ENCODE peak calls at places on chromosomes 5 and 9, in four cellular contexts. S is transverse colon, D is sigmoid colon, M is esophagus muscularis mucosa. J is an unnamed sample.

GRCh38 chr9:83937861-83938455 is 16.7 kb upstream of the KIF27 start:
- DNase-seq in S (no peak), D (no peak), M (no peak), J (no peak)

GRCh38 chr9:69981686-69982450 is 61.8 kb upstream of the MAMDC2 start:
- DNase-seq in S (no peak), D (no peak), M (no peak), J (no peak)

GRCh38 chr5:18745988-18746615 is 1111.8 kb downstream of the TAF11L14 start:
- DNase-seq in S (peak), D (no peak), M (peak), J (no peak)

GRCh38 chr5:137858223-137858916 is 9.3 kb upstream of the MYOT start:
- DNase-seq in S (no peak), D (no peak), M (no peak), J (no peak)

GRCh38 chr9:71285191-71285656 is 163.8 kb upstream of the TRPM3 start:
- DNase-seq in S (peak), D (no peak), M (no peak), J (no peak)

GRCh38 chr9:78676623-78677022 is 379.7 kb downstream of the PSAT1 start:
- DNase-seq in S (no peak), D (no peak), M (no peak), J (no peak)

GRCh38 chr5:160486573-160486972 is 64.9 kb downstream of the PTTG1 start:
- DNase-seq in S (no peak), D (no peak), M (no peak), J (no peak)

GRCh38 chr9:78118742-78119473 is 87.3 kb upstream of the GNAQ start:
- DNase-seq in S (no peak), D (no peak), M (no peak), J (no peak)

GRCh38 chr9:110476251-110476650 is 103.3 kb downstream of the SVEP1 start:
- DNase-seq in S (no peak), D (no peak), M (no peak), J (no peak)

GRCh38 chr5:148474025-148474511 is 90.3 kb downstream of the FBXO38 start:
- DNase-seq in S (no peak), D (peak), M (no peak), J (no peak)

GRCh38 chr9:5468850-5469249 is 18.5 kb downstream of the CD274 start:
- DNase-seq in S (no peak), D (no peak), M (no peak), J (no peak)

GRCh38 chr9:133846483-133847090 is 108.4 kb upstream of the SARDH start:
- DNase-seq in S (no peak), D (no peak), M (no peak), J (no peak)

GRCh38 chr9:105503873-105504272 is 54.1 kb upstream of the FKTN start:
- DNase-seq in S (no peak), D (no peak), M (no peak), J (no peak)

GRCh38 chr5:136081192-136081591 is 51.5 kb upstream of the SMAD5 start:
- DNase-seq in S (no peak), D (no peak), M (peak), J (no peak)

GRCh38 chr5:136082390-136083193 is 50.1 kb upstream of the SMAD5 start:
- DNase-seq in S (peak), D (peak), M (peak), J (peak)

GRCh38 chr5:136080113-136080482 is 51.3 kb downstream of the TGFBI start:
- DNase-seq in S (no peak), D (no peak), M (no peak), J (no peak)

GRCh38 chr5:136079195-136079985 is 50.6 kb downstream of the TGFBI start:
- DNase-seq in S (no peak), D (no peak), M (peak), J (no peak)

DNA sequence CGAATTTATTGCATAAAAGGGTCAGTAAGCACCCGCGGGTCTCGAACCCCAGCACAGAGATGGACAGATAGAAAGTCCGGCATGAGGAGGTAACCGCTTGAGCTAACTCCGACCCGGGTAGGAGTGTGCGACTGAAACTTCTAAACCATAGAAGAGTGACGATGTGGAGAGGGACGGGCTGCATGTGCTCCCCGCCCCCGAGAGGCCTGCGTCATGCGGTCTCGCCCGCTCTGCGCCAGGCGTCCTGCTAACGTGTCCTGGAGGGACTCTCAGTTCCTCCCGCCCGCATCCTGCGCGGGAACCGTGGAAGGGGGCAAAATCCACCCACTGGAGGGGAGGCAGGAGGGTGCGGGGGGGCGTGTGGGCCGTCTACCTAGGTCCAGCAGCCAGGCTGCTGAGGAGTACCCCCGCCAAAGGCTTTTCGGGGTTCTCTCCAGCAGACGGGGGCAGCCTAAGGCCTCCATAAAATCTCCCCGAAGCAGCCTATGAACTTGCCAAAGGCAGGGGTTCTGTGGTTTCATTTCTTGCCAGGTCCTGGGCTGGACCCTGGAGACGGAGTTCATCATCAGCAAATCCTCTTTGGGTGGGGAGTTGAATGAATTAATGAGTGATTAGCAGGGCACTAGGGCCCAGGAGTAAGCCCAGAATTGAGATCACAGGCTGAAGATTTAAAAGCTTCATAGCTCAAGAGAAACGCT is 51.8 kb downstream of the TGFBI start:
- DNase-seq in S (peak), D (peak), M (peak), J (peak)
- TF ChIP-seq POLR2AphosphoS5 in S (peak), D (peak), M (peak), J (peak)

GRCh38 chr5:154652746-154653417 is 102.3 kb upstream of the LARP1 start:
- DNase-seq in S (peak), D (no peak), M (no peak), J (no peak)

GRCh38 chr5:154653764-154654483 is 101.3 kb upstream of the LARP1 start:
- DNase-seq in S (no peak), D (no peak), M (no peak), J (no peak)

GRCh38 chr5:154653418-154653763 is 101.8 kb upstream of the LARP1 start:
- DNase-seq in S (peak), D (no peak), M (no peak), J (peak)

GRCh38 chr5:154654484-154655375 is 100.4 kb upstream of the LARP1 start:
- DNase-seq in S (no peak), D (no peak), M (no peak), J (no peak)
- H3K4me3 ChIP-seq in S (peak), D (peak), M (peak), J (no peak)

GRCh38 chr9:98808411-98808815 is 943 bp downstream of the GALNT12 start:
- DNase-seq in S (peak), D (peak), M (no peak), J (peak)
- H3K27ac ChIP-seq in S (peak), D (peak), M (peak), J (peak)

DNA sequence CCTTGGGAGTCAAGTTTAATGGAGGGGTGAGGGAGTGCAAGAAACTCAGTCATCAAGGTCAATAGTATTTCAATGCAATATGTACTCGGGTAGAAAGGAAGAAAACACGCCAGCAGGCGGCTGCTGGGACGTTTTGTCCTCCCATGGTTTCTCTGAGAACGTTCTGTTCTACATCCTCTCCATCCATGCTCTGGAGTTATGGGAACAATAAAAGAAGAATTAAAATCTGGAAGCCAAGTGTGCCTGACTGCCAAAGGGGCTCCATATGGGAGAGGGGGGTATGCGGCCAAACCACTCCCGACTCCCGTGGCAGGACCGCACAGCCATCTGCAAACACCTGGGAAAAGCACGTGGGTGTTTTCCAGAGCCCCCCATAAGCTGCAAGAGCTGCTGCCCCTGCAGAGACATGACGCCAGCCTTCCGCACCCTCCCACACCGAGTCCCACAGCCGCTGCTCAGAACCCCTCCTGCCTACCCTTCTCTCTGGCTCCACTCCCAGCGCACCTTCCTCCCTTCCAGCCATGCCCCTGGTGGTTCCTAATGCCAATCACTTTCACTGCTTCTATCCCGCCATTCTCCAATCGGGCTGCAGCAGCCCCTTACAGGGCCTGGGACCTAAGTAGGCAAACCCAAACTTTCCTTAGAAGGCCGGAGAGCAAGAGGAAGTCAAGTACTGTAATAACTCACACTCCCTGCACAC is 241.6 kb downstream of the SYK start:
- DNase-seq in S (no peak), D (no peak), M (no peak), J (no peak)
- TF ChIP-seq POLR2AphosphoS5 in S (peak), D (no peak), M (no peak), J (no peak)

GRCh38 chr5:166074839-166075481 is 2216.5 kb upstream of the WWC1 start:
- DNase-seq in S (no peak), D (no peak), M (no peak), J (no peak)

GRCh38 chr5:166068547-166069335 is 2222.7 kb upstream of the WWC1 start:
- DNase-seq in S (no peak), D (no peak), M (no peak), J (no peak)

GRCh38 chr5:166073921-166074838 is 2217.3 kb upstream of the WWC1 start:
- DNase-seq in S (no peak), D (no peak), M (no peak), J (no peak)
- H3K4me3 ChIP-seq in S (no peak), D (no peak), M (no peak), J (no peak)

DNA sequence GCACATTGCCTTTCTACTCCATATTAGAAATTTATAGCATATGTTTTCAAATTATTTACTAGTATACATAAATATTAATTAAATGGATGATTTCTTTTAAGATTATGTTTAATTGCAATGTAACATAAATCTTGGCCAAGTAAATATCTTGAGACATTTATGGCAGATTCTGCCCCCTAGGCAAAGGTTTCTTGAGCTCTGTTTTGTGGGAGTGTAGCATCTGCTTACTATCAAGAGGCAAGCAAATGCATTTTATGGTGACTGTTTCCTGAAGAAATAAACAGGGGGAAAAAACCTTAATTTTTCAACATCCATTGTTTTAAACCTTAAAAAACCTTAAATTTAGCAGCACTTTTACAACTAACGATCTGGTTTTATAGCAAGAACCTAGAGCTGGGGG is 25.7 kb upstream of the FREM1 start:
- DNase-seq in S (no peak), D (no peak), M (no peak), J (no peak)
- H3K27ac ChIP-seq in S (peak), D (no peak), M (no peak), J (no peak)

GRCh38 chr5:111411321-111411720 is 101.0 kb downstream of the STARD4 start:
- DNase-seq in S (no peak), D (no peak), M (no peak), J (no peak)
- TF ChIP-seq POLR2AphosphoS5 in S (no peak), D (no peak), M (no peak), J (no peak)

GRCh38 chr5:36932056-36932455 is 55.5 kb downstream of the NIPBL start:
- DNase-seq in S (no peak), D (no peak), M (no peak), J (no peak)

GRCh38 chr5:36928947-36929346 is 52.4 kb downstream of the NIPBL start:
- DNase-seq in S (no peak), D (no peak), M (no peak), J (no peak)

GRCh38 chr5:36934740-36935356 is 58.3 kb downstream of the NIPBL start:
- DNase-seq in S (no peak), D (no peak), M (no peak), J (no peak)

GRCh38 chr5:36932699-36933098 is 56.1 kb downstream of the NIPBL start:
- DNase-seq in S (no peak), D (no peak), M (no peak), J (no peak)

GRCh38 chr5:36929438-36929837 is 52.9 kb downstream of the NIPBL start:
- DNase-seq in S (no peak), D (no peak), M (no peak), J (no peak)
- H3K4me3 ChIP-seq in S (no peak), D (no peak), M (no peak), J (no peak)

DNA sequence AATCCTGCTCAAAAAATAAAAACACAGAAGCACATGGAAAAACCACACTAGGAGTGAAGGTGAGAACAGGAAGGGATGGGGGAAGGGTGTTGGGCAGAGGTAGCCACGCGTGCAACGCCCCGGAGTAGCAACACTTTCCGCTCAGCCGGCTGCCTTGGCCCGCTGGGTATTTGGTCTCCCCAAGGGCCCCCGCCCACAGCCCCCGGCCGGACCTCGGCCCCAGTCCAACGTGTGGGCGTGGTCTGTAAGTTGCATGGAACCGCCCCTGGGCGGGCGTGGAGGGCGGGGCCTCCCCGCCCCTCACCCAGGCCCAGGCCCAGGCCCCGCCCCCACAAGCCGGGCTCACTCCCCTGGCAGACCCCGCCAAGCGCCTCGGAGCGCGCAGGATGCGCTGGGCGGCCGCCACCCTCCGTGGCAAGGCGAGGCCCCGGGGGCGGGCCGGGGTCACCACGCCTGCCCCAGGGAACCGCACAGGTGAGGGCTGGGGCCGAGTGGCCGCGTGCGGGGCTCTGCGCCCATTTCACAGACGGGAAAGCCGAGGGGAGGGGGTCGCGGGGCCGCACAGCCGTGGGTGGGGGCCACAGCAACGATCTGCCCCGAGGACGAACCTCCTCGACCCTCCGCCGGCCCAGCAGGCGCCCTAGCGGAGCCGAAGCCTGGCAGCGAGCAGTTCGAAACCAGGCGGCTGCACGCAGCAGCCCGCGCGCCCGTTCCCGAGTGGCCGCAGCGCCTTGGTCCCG is at the start of gene SUSD3:
- DNase-seq in S (peak), D (peak), M (no peak), J (peak)
- H3K27ac ChIP-seq in S (peak), D (no peak), M (peak), J (peak)

J was measured in stomach.